ENCODE peak calls at places on chromosomes 3 and 15, in seven cellular contexts. Z is PC-9, L is astrocyte, F is posterior cingulate gyrus, D is NCI-H1436, K is foreskin fibroblast, I is nucleus accumbens. N is an unnamed sample.

GRCh38 chr3:129002573-129003569 is 1.8 kb downstream of the EFCC1 start:
- DNase-seq in Z (no peak), L (no peak), F (no peak), D (no peak), K (no peak), I (no peak), N (peak; percentile 67)

GRCh38 chr3:146975476-146975875 is 370.3 kb upstream of the PLSCR5 start:
- DNase-seq in Z (no peak), L (no peak), F (no peak), D (no peak), K (no peak), I (no peak), N (no peak)

GRCh38 chr3:7226393-7226792 is 365.5 kb downstream of the GRM7 start:
- DNase-seq in Z (no peak), L (no peak), F (no peak), D (no peak), K (no peak), I (no peak), N (no peak)

GRCh38 chr15:78930577-78931388 is 14.1 kb downstream of the CTSH start:
- DNase-seq in Z (peak; percentile 89), L (peak; percentile 95), F (no peak), D (no peak), K (peak; percentile 88), I (no peak), N (peak; percentile 37)

GRCh38 chr3:172560026-172560425 is 36.8 kb upstream of the TNFSF10 start:
- DNase-seq in Z (peak; percentile 77), L (no peak), F (no peak), D (no peak), K (no peak), I (no peak), N (no peak)

GRCh38 chr3:41302295-41302694 is 103.0 kb downstream of the CTNNB1 start:
- DNase-seq in Z (no peak), L (no peak), F (no peak), D (no peak), K (no peak), I (no peak), N (no peak)

GRCh38 chr15:25059698-25060471 is 105.1 kb downstream of the SNRPN start:
- DNase-seq in Z (no peak), L (no peak), F (no peak), D (no peak), K (no peak), I (no peak), N (peak; percentile 22)

GRCh38 chr3:195773956-195774537 is 37.7 kb downstream of the MUC4 start:
- DNase-seq in Z (no peak), L (no peak), F (no peak), D (no peak), K (no peak), I (no peak), N (no peak)

GRCh38 chr3:25883492-25883891 is 93.6 kb downstream of the OXSM start:
- DNase-seq in Z (no peak), L (no peak), F (no peak), D (no peak), K (no peak), I (no peak), N (no peak)

GRCh38 chr3:4674216-4674615 is 181.1 kb downstream of the ITPR1 start:
- DNase-seq in Z (no peak), L (peak; percentile 84), F (no peak), D (no peak), K (peak; percentile 18), I (no peak), N (no peak)

GRCh38 chr15:70065006-70065722 is 32.6 kb downstream of the TLE3 start:
- DNase-seq in Z (no peak), L (no peak), F (no peak), D (no peak), K (no peak), I (no peak), N (no peak)

GRCh38 chr3:192573240-192573639 is 154.1 kb downstream of the FGF12 start:
- DNase-seq in Z (no peak), L (no peak), F (no peak), D (no peak), K (no peak), I (no peak), N (no peak)

GRCh38 chr3:119559441-119559963 is at the start of gene CD80:
- DNase-seq in Z (peak; percentile 17), L (peak; percentile 21), F (no peak), D (no peak), K (peak; percentile 62), I (no peak), N (peak; percentile 88)

GRCh38 chr3:136042608-136043221 is 77.2 kb downstream of the PPP2R3A start:
- DNase-seq in Z (no peak), L (peak; percentile 31), F (no peak), D (peak; percentile 61), K (peak; percentile 72), I (no peak), N (no peak)

GRCh38 chr15:41856716-41857115 is 18.1 kb downstream of the PLA2G4B start:
- DNase-seq in Z (no peak), L (no peak), F (no peak), D (no peak), K (no peak), I (no peak), N (no peak)

GRCh38 chr15:68371160-68371559 is 60.8 kb downstream of the ITGA11 start:
- DNase-seq in Z (no peak), L (no peak), F (no peak), D (no peak), K (no peak), I (no peak), N (no peak)

GRCh38 chr15:63277893-63278505 is 594 bp downstream of the APH1B start:
- DNase-seq in Z (no peak), L (no peak), F (no peak), D (peak; percentile 19), K (peak; percentile 44), I (no peak), N (peak; percentile 60)

GRCh38 chr3:127751163-127751621 is 71.1 kb downstream of the MGLL start:
- DNase-seq in Z (peak; percentile 59), L (no peak), F (no peak), D (no peak), K (peak; percentile 31), I (no peak), N (no peak)

GRCh38 chr3:73259841-73260240 is 198.4 kb downstream of the EBLN2 start:
- DNase-seq in Z (no peak), L (peak; percentile 13), F (no peak), D (no peak), K (no peak), I (no peak), N (no peak)

GRCh38 chr3:52240059-52240885 is 1.3 kb upstream of the TWF2 start:
- DNase-seq in Z (no peak), L (peak; percentile 93), F (no peak), D (no peak), K (peak; percentile 97), I (no peak), N (no peak)

GRCh38 chr3:113179235-113179829 is 32.0 kb upstream of the BOC start:
- DNase-seq in Z (no peak), L (no peak), F (no peak), D (no peak), K (no peak), I (no peak), N (no peak)

GRCh38 chr3:66199089-66199473 is 21.7 kb upstream of the SLC25A26 start:
- DNase-seq in Z (no peak), L (no peak), F (no peak), D (no peak), K (no peak), I (no peak), N (no peak)

GRCh38 chr3:18007980-18008379 is 265.5 kb upstream of the TBC1D5 start:
- DNase-seq in Z (no peak), L (peak; percentile 86), F (no peak), D (no peak), K (no peak), I (no peak), N (no peak)

GRCh38 chr15:34810455-34811146 is 15.3 kb upstream of the ACTC1 start:
- DNase-seq in Z (peak; percentile 53), L (peak; percentile 98), F (no peak), D (no peak), K (peak; percentile 98), I (no peak), N (no peak)

GRCh38 chr3:193851941-193852674 is 259.1 kb downstream of the OPA1 start:
- DNase-seq in Z (peak; percentile 82), L (no peak), F (no peak), D (peak; percentile 16), K (no peak), I (no peak), N (peak; percentile 87)

GRCh38 chr3:143514874-143515273 is 333.4 kb downstream of the SLC9A9 start:
- DNase-seq in Z (no peak), L (no peak), F (no peak), D (no peak), K (peak; percentile 18), I (no peak), N (no peak)

GRCh38 chr3:177904661-177905060 is 631.6 kb upstream of the KCNMB2 start:
- DNase-seq in Z (no peak), L (peak; percentile 80), F (no peak), D (no peak), K (no peak), I (no peak), N (no peak)

N was measured in endodermal cell.